ENCODE peak calls at places on chromosomes 2 and 18, in four cellular contexts. One of them, this sample, is unnamed.

GRCh38 chr18:51153659-51154371 is 43.7 kb downstream of the MEX3C start:
- DNase-seq in astrocyte: no peak
- DNase-seq in stimulated activated CD4-positive, alpha-beta T cell treated with anti-CD3 and anti-CD28 coated beads, Interleukin-2, amount 100 ng/mL, for 48 hours: peak; percentile 44
- DNase-seq in LHCN-M2: peak; percentile 78
- DNase-seq in this sample: no peak

GRCh38 chr2:33134086-33134763 is 187.5 kb downstream of the LTBP1 start:
- DNase-seq in astrocyte: peak; percentile 100
- DNase-seq in stimulated activated CD4-positive, alpha-beta T cell treated with anti-CD3 and anti-CD28 coated beads, Interleukin-2, amount 100 ng/mL, for 48 hours: no peak
- DNase-seq in LHCN-M2: peak; percentile 98
- DNase-seq in this sample: peak; percentile 98

GRCh38 chr2:134218414-134218813 is 35.5 kb upstream of the MGAT5 start:
- DNase-seq in astrocyte: no peak
- DNase-seq in stimulated activated CD4-positive, alpha-beta T cell treated with anti-CD3 and anti-CD28 coated beads, Interleukin-2, amount 100 ng/mL, for 48 hours: no peak
- DNase-seq in LHCN-M2: no peak
- DNase-seq in this sample: no peak

GRCh38 chr2:100780203-100781008 is 39.5 kb upstream of the NPAS2 start:
- DNase-seq in astrocyte: peak; percentile 85
- DNase-seq in stimulated activated CD4-positive, alpha-beta T cell treated with anti-CD3 and anti-CD28 coated beads, Interleukin-2, amount 100 ng/mL, for 48 hours: no peak
- DNase-seq in LHCN-M2: peak; percentile 76
- DNase-seq in this sample: no peak

GRCh38 chr2:150522269-150522668 is 34.8 kb upstream of the RND3 start:
- DNase-seq in astrocyte: peak; percentile 33
- DNase-seq in stimulated activated CD4-positive, alpha-beta T cell treated with anti-CD3 and anti-CD28 coated beads, Interleukin-2, amount 100 ng/mL, for 48 hours: no peak
- DNase-seq in LHCN-M2: no peak
- DNase-seq in this sample: no peak

GRCh38 chr2:169479257-169480078 is at the start of gene BBS5:
- DNase-seq in astrocyte: peak; percentile 81
- DNase-seq in stimulated activated CD4-positive, alpha-beta T cell treated with anti-CD3 and anti-CD28 coated beads, Interleukin-2, amount 100 ng/mL, for 48 hours: peak; percentile 77
- DNase-seq in LHCN-M2: peak; percentile 78
- DNase-seq in this sample: peak; percentile 59

GRCh38 chr2:21175895-21176646 is 52.3 kb downstream of the TDRD15 start:
- DNase-seq in astrocyte: no peak
- DNase-seq in stimulated activated CD4-positive, alpha-beta T cell treated with anti-CD3 and anti-CD28 coated beads, Interleukin-2, amount 100 ng/mL, for 48 hours: no peak
- DNase-seq in LHCN-M2: no peak
- DNase-seq in this sample: no peak

GRCh38 chr2:241607162-241607885 is 29.6 kb downstream of the THAP4 start:
- DNase-seq in astrocyte: no peak
- DNase-seq in stimulated activated CD4-positive, alpha-beta T cell treated with anti-CD3 and anti-CD28 coated beads, Interleukin-2, amount 100 ng/mL, for 48 hours: no peak
- DNase-seq in LHCN-M2: no peak
- DNase-seq in this sample: no peak

GRCh38 chr2:128178650-128179460 is 87.9 kb downstream of the UGGT1 start:
- DNase-seq in astrocyte: peak; percentile 55
- DNase-seq in stimulated activated CD4-positive, alpha-beta T cell treated with anti-CD3 and anti-CD28 coated beads, Interleukin-2, amount 100 ng/mL, for 48 hours: peak; percentile 18
- DNase-seq in LHCN-M2: peak; percentile 66
- DNase-seq in this sample: peak; percentile 59

GRCh38 chr2:136436921-136437320 is 319.0 kb upstream of the CXCR4 start:
- DNase-seq in astrocyte: no peak
- DNase-seq in stimulated activated CD4-positive, alpha-beta T cell treated with anti-CD3 and anti-CD28 coated beads, Interleukin-2, amount 100 ng/mL, for 48 hours: no peak
- DNase-seq in LHCN-M2: no peak
- DNase-seq in this sample: no peak

GRCh38 chr2:96679843-96680242 is 37.3 kb downstream of the FER1L5 start:
- DNase-seq in astrocyte: no peak
- DNase-seq in stimulated activated CD4-positive, alpha-beta T cell treated with anti-CD3 and anti-CD28 coated beads, Interleukin-2, amount 100 ng/mL, for 48 hours: no peak
- DNase-seq in LHCN-M2: no peak
- DNase-seq in this sample: no peak

GRCh38 chr2:144331652-144332355 is 188.1 kb downstream of the ZEB2 start:
- DNase-seq in astrocyte: peak; percentile 46
- DNase-seq in stimulated activated CD4-positive, alpha-beta T cell treated with anti-CD3 and anti-CD28 coated beads, Interleukin-2, amount 100 ng/mL, for 48 hours: no peak
- DNase-seq in LHCN-M2: no peak
- DNase-seq in this sample: no peak

GRCh38 chr2:42163444-42164045 is 5.6 kb upstream of the EML4 start:
- DNase-seq in astrocyte: no peak
- DNase-seq in stimulated activated CD4-positive, alpha-beta T cell treated with anti-CD3 and anti-CD28 coated beads, Interleukin-2, amount 100 ng/mL, for 48 hours: no peak
- DNase-seq in LHCN-M2: no peak
- DNase-seq in this sample: no peak

GRCh38 chr2:217248312-217248935 is 388.6 kb upstream of the TNP1 start:
- DNase-seq in astrocyte: peak; percentile 78
- DNase-seq in stimulated activated CD4-positive, alpha-beta T cell treated with anti-CD3 and anti-CD28 coated beads, Interleukin-2, amount 100 ng/mL, for 48 hours: no peak
- DNase-seq in LHCN-M2: no peak
- DNase-seq in this sample: peak; percentile 43

GRCh38 chr2:36329746-36330145 is 25.8 kb upstream of the CRIM1 start:
- DNase-seq in astrocyte: peak; percentile 83
- DNase-seq in stimulated activated CD4-positive, alpha-beta T cell treated with anti-CD3 and anti-CD28 coated beads, Interleukin-2, amount 100 ng/mL, for 48 hours: no peak
- DNase-seq in LHCN-M2: peak; percentile 72
- DNase-seq in this sample: no peak

GRCh38 chr2:65407240-65407639 is 25.2 kb downstream of the SPRED2 start:
- DNase-seq in astrocyte: no peak
- DNase-seq in stimulated activated CD4-positive, alpha-beta T cell treated with anti-CD3 and anti-CD28 coated beads, Interleukin-2, amount 100 ng/mL, for 48 hours: no peak
- DNase-seq in LHCN-M2: no peak
- DNase-seq in this sample: no peak

GRCh38 chr18:39761273-39761672 is 2193.8 kb upstream of the PIK3C3 start:
- DNase-seq in astrocyte: no peak
- DNase-seq in stimulated activated CD4-positive, alpha-beta T cell treated with anti-CD3 and anti-CD28 coated beads, Interleukin-2, amount 100 ng/mL, for 48 hours: no peak
- DNase-seq in LHCN-M2: no peak
- DNase-seq in this sample: no peak

GRCh38 chr2:8216397-8216796 is 465.5 kb upstream of the ID2 start:
- DNase-seq in astrocyte: no peak
- DNase-seq in stimulated activated CD4-positive, alpha-beta T cell treated with anti-CD3 and anti-CD28 coated beads, Interleukin-2, amount 100 ng/mL, for 48 hours: no peak
- DNase-seq in LHCN-M2: no peak
- DNase-seq in this sample: no peak

GRCh38 chr2:68806511-68807109 is 64.6 kb downstream of the BMP10 start:
- DNase-seq in astrocyte: peak; percentile 80
- DNase-seq in stimulated activated CD4-positive, alpha-beta T cell treated with anti-CD3 and anti-CD28 coated beads, Interleukin-2, amount 100 ng/mL, for 48 hours: no peak
- DNase-seq in LHCN-M2: peak; percentile 44
- DNase-seq in this sample: peak; percentile 65

GRCh38 chr2:65537651-65538385 is 105.4 kb upstream of the SPRED2 start:
- DNase-seq in astrocyte: no peak
- DNase-seq in stimulated activated CD4-positive, alpha-beta T cell treated with anti-CD3 and anti-CD28 coated beads, Interleukin-2, amount 100 ng/mL, for 48 hours: no peak
- DNase-seq in LHCN-M2: peak; percentile 43
- DNase-seq in this sample: no peak

GRCh38 chr2:72115361-72116080 is 32.1 kb downstream of the CYP26B1 start:
- DNase-seq in astrocyte: peak; percentile 81
- DNase-seq in stimulated activated CD4-positive, alpha-beta T cell treated with anti-CD3 and anti-CD28 coated beads, Interleukin-2, amount 100 ng/mL, for 48 hours: no peak
- DNase-seq in LHCN-M2: peak; percentile 84
- DNase-seq in this sample: peak; percentile 77

GRCh38 chr2:107811376-107811775 is 15.3 kb upstream of the RGPD4 start:
- DNase-seq in astrocyte: no peak
- DNase-seq in stimulated activated CD4-positive, alpha-beta T cell treated with anti-CD3 and anti-CD28 coated beads, Interleukin-2, amount 100 ng/mL, for 48 hours: no peak
- DNase-seq in LHCN-M2: no peak
- DNase-seq in this sample: no peak

GRCh38 chr2:166314022-166314759 is 61.6 kb downstream of the SCN9A start:
- DNase-seq in astrocyte: peak; percentile 87
- DNase-seq in stimulated activated CD4-positive, alpha-beta T cell treated with anti-CD3 and anti-CD28 coated beads, Interleukin-2, amount 100 ng/mL, for 48 hours: no peak
- DNase-seq in LHCN-M2: peak; percentile 61
- DNase-seq in this sample: peak; percentile 75

GRCh38 chr2:198135481-198135934 is 331.1 kb downstream of the PLCL1 start:
- DNase-seq in astrocyte: no peak
- DNase-seq in stimulated activated CD4-positive, alpha-beta T cell treated with anti-CD3 and anti-CD28 coated beads, Interleukin-2, amount 100 ng/mL, for 48 hours: no peak
- DNase-seq in LHCN-M2: no peak
- DNase-seq in this sample: no peak

GRCh38 chr2:11634584-11634983 is 35.4 kb downstream of the NTSR2 start:
- DNase-seq in astrocyte: no peak
- DNase-seq in stimulated activated CD4-positive, alpha-beta T cell treated with anti-CD3 and anti-CD28 coated beads, Interleukin-2, amount 100 ng/mL, for 48 hours: no peak
- DNase-seq in LHCN-M2: no peak
- DNase-seq in this sample: no peak

GRCh38 chr2:191321861-191322662 is 76.9 kb downstream of the MYO1B start:
- DNase-seq in astrocyte: peak; percentile 95
- DNase-seq in stimulated activated CD4-positive, alpha-beta T cell treated with anti-CD3 and anti-CD28 coated beads, Interleukin-2, amount 100 ng/mL, for 48 hours: no peak
- DNase-seq in LHCN-M2: peak; percentile 83
- DNase-seq in this sample: no peak

GRCh38 chr18:65352183-65352582 is 398.6 kb upstream of the CDH7 start:
- DNase-seq in astrocyte: no peak
- DNase-seq in stimulated activated CD4-positive, alpha-beta T cell treated with anti-CD3 and anti-CD28 coated beads, Interleukin-2, amount 100 ng/mL, for 48 hours: no peak
- DNase-seq in LHCN-M2: no peak
- DNase-seq in this sample: no peak

GRCh38 chr2:98333922-98334321 is 12.3 kb upstream of the CNGA3 start:
- DNase-seq in astrocyte: peak; percentile 14
- DNase-seq in stimulated activated CD4-positive, alpha-beta T cell treated with anti-CD3 and anti-CD28 coated beads, Interleukin-2, amount 100 ng/mL, for 48 hours: no peak
- DNase-seq in LHCN-M2: peak; percentile 59
- DNase-seq in this sample: no peak

This sample was measured in AG09319.